ENCODE peak calls at places on chromosome 14, in four cellular contexts. G, B, H and C are unnamed samples.

GRCh38 chr14:34981743-34982420 is 910 bp upstream of the SRP54 start:
- DNase-seq in G (peak), B (no peak), H (peak), C (no peak)

GRCh38 chr14:86646688-86647687 is 1117.0 kb downstream of the FLRT2 start:
- DNase-seq in G (peak), B (no peak), H (no peak), C (no peak)

GRCh38 chr14:55508676-55509075 is 68.3 kb upstream of the TBPL2 start:
- DNase-seq in G (no peak), B (no peak), H (no peak), C (no peak)

GRCh38 chr14:36477266-36477665 is 42.8 kb downstream of the NKX2-1 start:
- DNase-seq in G (peak), B (no peak), H (no peak), C (no peak)

GRCh38 chr14:74642011-74642410 is 30.0 kb upstream of the LTBP2 start:
- DNase-seq in G (no peak), B (no peak), H (no peak), C (no peak)

GRCh38 chr14:65620195-65620594 is 207.7 kb downstream of the FUT8 start:
- DNase-seq in G (no peak), B (no peak), H (no peak), C (no peak)

GRCh38 chr14:101559624-101560533 is 1.4 kb upstream of the DIO3 start:
- DNase-seq in G (peak), B (no peak), H (no peak), C (no peak)

GRCh38 chr14:91405241-91405721 is 12.3 kb downstream of the CCDC88C start:
- DNase-seq in G (no peak), B (no peak), H (no peak), C (no peak)

GRCh38 chr14:53893374-53893773 is 63.3 kb downstream of the BMP4 start:
- DNase-seq in G (no peak), B (no peak), H (no peak), C (no peak)